ENCODE peak calls at places on chromosomes 6 and 20, in six cellular contexts. N, O, B, C, Z and I are unnamed samples.

GRCh38 chr6:140779991-140780596 is 1352.6 kb upstream of the GJE1 start:
- DNase-seq in C (peak), N (no peak), O (no peak), B (no peak), Z (no peak), I (no peak)

GRCh38 chr6:139494376-139495025 is 120.1 kb upstream of the CITED2 start:
- DNase-seq in N (no peak), C (no peak), Z (no peak), O (no peak), B (no peak), I (no peak)

GRCh38 chr6:140979642-140980091 is 1153.1 kb upstream of the GJE1 start:
- DNase-seq in N (peak), Z (no peak), B (no peak), O (no peak), C (peak), I (peak)

GRCh38 chr20:36483919-36484808 is 57.2 kb upstream of the MYL9 start:
- DNase-seq in C (no peak), B (no peak), O (no peak), Z (no peak), N (no peak), I (peak)

GRCh38 chr6:136408205-136408604 is 118.6 kb upstream of the BCLAF1 start:
- DNase-seq in N (no peak), B (no peak), Z (no peak), C (no peak), O (no peak), I (no peak)

GRCh38 chr6:64984947-64985346 is 722.1 kb downstream of the EYS start:
- DNase-seq in Z (no peak), N (no peak), O (no peak), C (no peak), B (no peak), I (no peak)

GRCh38 chr6:137933696-137934095 is 66.6 kb downstream of the TNFAIP3 start:
- DNase-seq in B (no peak), N (no peak), O (no peak), C (peak), Z (no peak), I (no peak)

GRCh38 chr6:39156763-39157162 is 41.8 kb upstream of the SAYSD1 start:
- DNase-seq in N (no peak), B (no peak), Z (no peak), C (no peak), O (no peak), I (no peak)

GRCh38 chr6:153129873-153130514 is 1.1 kb downstream of the RGS17 start:
- DNase-seq in O (no peak), N (no peak), B (peak), Z (no peak), C (no peak), I (peak)

GRCh38 chr6:27428502-27428901 is 39.9 kb downstream of the ZNF391 start:
- DNase-seq in O (no peak), N (no peak), Z (no peak), C (no peak), B (no peak), I (no peak)

GRCh38 chr6:14857501-14857900 is 388.4 kb upstream of the JARID2 start:
- DNase-seq in B (no peak), Z (no peak), C (peak), N (no peak), O (peak), I (peak)

GRCh38 chr6:149425224-149425623 is 25.2 kb downstream of the SUMO4 start:
- DNase-seq in B (no peak), C (no peak), N (no peak), O (no peak), Z (no peak), I (no peak)

GRCh38 chr6:52233975-52234823 is 10.1 kb downstream of the IL17F start:
- DNase-seq in N (no peak), C (no peak), O (no peak), Z (no peak), B (peak), I (peak)

GRCh38 chr6:31826793-31827285 is 699 bp upstream of the HSPA1B start:
- DNase-seq in Z (no peak), N (peak), O (peak), C (peak), B (peak), I (peak)

GRCh38 chr6:108167449-108167903 is 1.7 kb downstream of the NR2E1 start:
- DNase-seq in Z (no peak), C (no peak), O (no peak), N (no peak), B (peak), I (no peak)

GRCh38 chr20:54025166-54025835 is 45.1 kb downstream of the BCAS1 start:
- DNase-seq in N (no peak), C (no peak), B (no peak), O (no peak), Z (no peak), I (no peak)

GRCh38 chr20:36454664-36455427 is 86.5 kb upstream of the MYL9 start:
- DNase-seq in Z (no peak), O (no peak), C (peak), N (no peak), B (no peak), I (peak)

GRCh38 chr6:113184291-113184690 is 672.9 kb upstream of the MARCKS start:
- DNase-seq in N (no peak), C (no peak), O (no peak), B (no peak), Z (no peak), I (no peak)

GRCh38 chr6:43926644-43927524 is 156.9 kb downstream of the VEGFA start:
- DNase-seq in B (peak), Z (no peak), N (peak), C (no peak), O (no peak), I (peak)

GRCh38 chr6:134632034-134632433 is 314.1 kb upstream of the SGK1 start:
- DNase-seq in Z (no peak), C (no peak), N (no peak), B (no peak), O (no peak), I (no peak)

GRCh38 chr20:34713194-34713943 is 9.2 kb downstream of the TP53INP2 start:
- DNase-seq in N (peak), C (no peak), B (peak), O (no peak), Z (no peak), I (peak)

GRCh38 chr6:98036344-98036743 is 753.3 kb upstream of the MMS22L start:
- DNase-seq in C (no peak), O (no peak), B (no peak), Z (no peak), N (no peak), I (no peak)

GRCh38 chr6:13066820-13067219 is 261.5 kb downstream of the TBC1D7 start:
- DNase-seq in N (no peak), O (no peak), Z (no peak), C (no peak), B (no peak), I (no peak)

GRCh38 chr6:225121-225721 is 67.1 kb upstream of the DUSP22 start:
- DNase-seq in O (peak), B (no peak), N (no peak), Z (no peak), C (no peak), I (no peak)

GRCh38 chr20:38434310-38434741 is 802 bp downstream of the SNHG17 start:
- DNase-seq in B (peak), Z (no peak), O (peak), C (no peak), N (no peak), I (peak)

GRCh38 chr20:37945034-37945660 is 42.2 kb downstream of the VSTM2L start:
- DNase-seq in B (no peak), Z (peak), N (no peak), C (no peak), O (peak), I (no peak)

GRCh38 chr6:3341467-3341866 is 82.7 kb downstream of the PSMG4 start:
- DNase-seq in Z (no peak), C (no peak), B (no peak), N (no peak), O (no peak), I (peak)

GRCh38 chr6:148793721-148794120 is 46.9 kb downstream of the UST start:
- DNase-seq in N (no peak), B (no peak), O (no peak), C (no peak), Z (no peak), I (no peak)

GRCh38 chr20:58231678-58232077 is 3.2 kb upstream of the ANKRD60 start:
- DNase-seq in C (no peak), B (no peak), N (no peak), Z (no peak), O (no peak), I (no peak)

GRCh38 chr6:166046232-166046631 is 121.4 kb downstream of the TBXT start:
- DNase-seq in O (no peak), Z (no peak), N (no peak), B (no peak), C (no peak), I (peak)

GRCh38 chr6:34095741-34096140 is 50.1 kb downstream of the GRM4 start:
- DNase-seq in Z (no peak), C (no peak), N (no peak), B (no peak), O (no peak), I (peak)

GRCh38 chr6:30793521-30794194 is 49.3 kb upstream of the IER3 start:
- DNase-seq in O (no peak), N (no peak), C (no peak), B (no peak), Z (no peak), I (no peak)

GRCh38 chr6:72941751-72942150 is 283.5 kb downstream of the KHDC1L start:
- DNase-seq in Z (no peak), N (no peak), O (no peak), B (no peak), C (no peak), I (no peak)

DNA sequence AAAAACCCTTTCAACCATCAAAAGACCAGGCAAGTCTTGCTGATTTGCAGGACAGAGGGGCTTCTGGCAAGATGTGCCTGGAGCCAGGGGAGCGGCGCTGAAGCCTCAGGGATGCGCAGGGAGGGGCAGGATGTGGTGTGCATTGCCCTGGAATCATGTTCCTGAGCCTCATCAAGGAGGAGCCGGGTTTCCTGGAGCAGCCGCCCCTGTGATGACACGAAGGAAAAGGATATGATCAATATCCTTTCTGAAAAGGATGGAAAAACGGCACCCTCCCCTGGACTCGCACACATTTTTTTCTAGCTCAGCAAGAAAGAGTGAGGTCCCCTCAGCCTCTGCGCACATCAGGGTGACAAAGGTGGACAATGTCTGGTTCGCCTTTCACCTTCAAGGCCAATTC is 173.1 kb upstream of the SSTR4 start:
- DNase-seq in Z (no peak), C (peak), B (no peak), O (no peak), N (peak), I (no peak)
- TF ChIP-seq POLR2A in Z (no peak), C (no peak), B (no peak), O (no peak), N (no peak), I (no peak)

DNA sequence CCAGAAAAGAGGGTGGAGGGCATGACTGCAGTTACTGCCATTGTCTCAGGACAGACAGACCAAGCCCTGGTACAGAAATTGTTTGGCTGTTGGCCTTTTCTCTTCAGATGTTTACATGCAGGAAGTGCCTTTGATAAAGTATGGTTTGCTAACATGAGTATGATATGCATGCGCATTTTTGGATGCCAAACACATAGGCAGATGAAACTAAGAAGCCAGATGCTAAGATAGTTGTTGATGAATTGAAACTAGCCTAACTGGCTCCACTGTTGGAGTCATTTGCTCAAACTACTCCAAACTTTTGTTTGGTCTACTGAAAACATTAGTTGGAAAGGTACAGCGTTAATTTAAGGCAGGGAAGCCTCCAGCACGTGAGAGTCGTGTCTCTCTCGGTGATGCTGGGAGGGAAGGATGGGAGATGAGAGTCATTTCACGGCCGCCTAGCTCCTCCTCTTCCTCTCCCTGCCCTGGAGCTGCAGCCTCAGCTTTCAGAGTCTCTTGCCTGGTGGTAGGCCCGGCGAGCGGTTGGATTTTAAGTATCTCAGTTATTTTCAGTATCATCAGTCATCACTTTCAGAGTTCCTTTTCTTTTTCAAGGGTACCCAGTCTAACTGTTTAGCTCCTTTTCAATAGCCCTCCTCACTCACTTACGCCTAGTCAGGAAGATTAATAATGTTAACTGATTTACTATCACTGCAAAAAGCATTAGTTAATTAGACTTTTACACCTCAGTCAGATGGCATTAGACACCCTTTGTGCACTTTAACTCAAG is 29.8 kb downstream of the RREB1 start:
- DNase-seq in Z (no peak), C (peak), O (peak), N (peak), B (peak), I (no peak)
- TF ChIP-seq POLR2A in Z (no peak), C (no peak), O (no peak), N (no peak), B (peak), I (no peak)

GRCh38 chr6:85460154-85460950 is 10.5 kb downstream of the NT5E start:
- DNase-seq in Z (no peak), B (no peak), C (no peak), N (no peak), O (no peak), I (no peak)
- TF ChIP-seq POLR2A in Z (no peak), B (no peak), C (no peak), N (no peak), O (no peak), I (no peak)

DNA sequence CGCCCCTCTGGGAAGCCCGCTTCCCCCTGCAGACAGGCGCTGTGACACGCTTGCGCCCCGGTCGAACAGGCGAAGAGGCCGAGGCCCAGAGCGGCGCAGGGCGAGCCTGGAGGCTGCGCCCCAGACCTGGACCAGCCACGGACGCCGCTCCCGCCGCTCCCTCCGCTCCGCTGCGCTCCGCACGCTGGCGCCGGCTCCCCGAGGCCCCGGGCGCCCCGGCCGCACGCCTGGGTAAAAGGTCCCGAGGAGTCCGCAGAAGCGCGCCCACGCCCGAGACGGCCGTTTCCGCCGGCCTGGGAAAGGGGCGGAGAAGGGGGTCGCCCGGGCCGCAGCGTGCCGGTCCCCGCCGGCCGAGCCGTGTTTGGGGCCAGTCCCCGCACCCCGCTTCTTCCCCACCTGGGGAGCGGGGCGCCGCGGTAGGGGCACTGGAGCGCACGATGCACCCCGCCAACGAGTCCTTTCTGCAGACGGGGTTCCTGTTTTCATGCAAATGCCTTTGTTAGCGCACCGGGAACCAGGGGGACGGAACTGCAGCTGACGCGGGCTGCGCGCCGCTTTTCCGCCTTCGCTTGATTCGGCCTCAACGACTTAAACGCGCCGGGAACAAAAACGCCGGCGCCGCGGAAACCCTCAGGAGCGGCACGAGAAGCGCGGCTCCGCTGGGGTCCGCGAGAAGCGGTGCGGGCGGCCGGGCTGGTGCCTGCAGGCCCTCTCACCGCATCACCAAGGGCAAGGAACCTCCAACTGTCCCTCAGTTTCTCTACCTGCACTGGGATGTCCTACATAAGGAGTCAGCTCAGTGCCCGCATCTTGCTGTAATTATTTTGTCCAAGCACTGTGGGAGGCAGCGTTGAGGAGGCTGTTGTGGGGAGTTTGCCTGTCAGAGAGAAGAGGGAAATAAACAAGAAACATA is 91.7 kb upstream of the SIRPA start:
- DNase-seq in B (no peak), Z (peak), C (peak), N (no peak), O (peak), I (peak)
- TF ChIP-seq POLR2A in B (no peak), Z (no peak), C (peak), N (no peak), O (no peak), I (no peak)

DNA sequence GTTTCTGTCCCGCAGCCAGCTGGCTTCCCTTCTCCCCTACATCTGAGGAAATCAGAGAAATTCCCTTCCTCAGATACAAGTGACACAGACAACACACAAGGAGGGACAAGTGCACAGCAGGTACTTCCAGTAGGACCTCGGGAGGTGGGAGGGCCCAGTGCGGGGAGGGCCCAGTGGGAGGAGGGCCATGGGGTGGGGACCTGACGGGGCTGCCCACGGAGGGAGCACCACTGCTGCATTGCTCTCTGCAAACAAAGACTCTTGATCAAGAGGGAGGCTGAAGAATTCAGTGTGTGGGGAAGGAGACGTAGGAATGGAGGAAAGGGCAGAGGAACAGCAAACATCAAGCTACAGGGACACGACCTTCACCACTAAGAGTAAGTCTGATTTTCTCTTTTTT is 9.0 kb downstream of the TAP2 start:
- DNase-seq in Z (no peak), C (no peak), N (no peak), B (no peak), O (no peak), I (no peak)
- TF ChIP-seq POLR2A in Z (no peak), C (no peak), N (no peak), B (no peak), O (no peak), I (no peak)